ENCODE peak calls at places on chromosomes 2 and 18, in eight cellular contexts. One of them, this sample, is unnamed.

GRCh38 chr2:119659601-119660342 is 19.2 kb upstream of the TMEM177 start:
- DNase-seq in NT2/D1: no peak
- DNase-seq in upper lobe of right lung: no peak
- DNase-seq in pancreas: peak; percentile 68
- DNase-seq in transverse colon: peak; percentile 42
- DNase-seq in psoas muscle: peak; percentile 34
- DNase-seq in stomach: peak; percentile 48
- DNase-seq in lower lobe of right lung: no peak
- DNase-seq in this sample: no peak

GRCh38 chr18:57925706-57926105 is 118.3 kb upstream of the NEDD4L start:
- DNase-seq in transverse colon: no peak
- DNase-seq in upper lobe of right lung: no peak
- DNase-seq in lower lobe of right lung: no peak
- DNase-seq in pancreas: no peak
- DNase-seq in stomach: no peak
- DNase-seq in NT2/D1: no peak
- DNase-seq in psoas muscle: no peak
- DNase-seq in this sample: no peak

GRCh38 chr2:180319586-180320405 is 312.7 kb upstream of the CWC22 start:
- DNase-seq in lower lobe of right lung: no peak
- DNase-seq in NT2/D1: no peak
- DNase-seq in upper lobe of right lung: no peak
- DNase-seq in stomach: no peak
- DNase-seq in pancreas: no peak
- DNase-seq in transverse colon: no peak
- DNase-seq in psoas muscle: no peak
- DNase-seq in this sample: no peak

GRCh38 chr2:241636182-241636982 is 576 bp downstream of the THAP4 start:
- DNase-seq in pancreas: peak; percentile 80
- DNase-seq in psoas muscle: peak; percentile 55
- DNase-seq in stomach: peak; percentile 48
- DNase-seq in NT2/D1: no peak
- DNase-seq in transverse colon: peak; percentile 55
- DNase-seq in lower lobe of right lung: peak; percentile 68
- DNase-seq in upper lobe of right lung: peak; percentile 77
- DNase-seq in this sample: no peak

GRCh38 chr2:121698318-121698930 is 38.3 kb downstream of the NIFK start:
- DNase-seq in upper lobe of right lung: no peak
- DNase-seq in transverse colon: no peak
- DNase-seq in psoas muscle: no peak
- DNase-seq in pancreas: no peak
- DNase-seq in lower lobe of right lung: no peak
- DNase-seq in stomach: no peak
- DNase-seq in NT2/D1: no peak
- DNase-seq in this sample: no peak

GRCh38 chr18:3411854-3412268 is 38.1 kb upstream of the TGIF1 start:
- DNase-seq in pancreas: peak; percentile 63
- DNase-seq in NT2/D1: no peak
- DNase-seq in lower lobe of right lung: peak; percentile 69
- DNase-seq in transverse colon: peak; percentile 49
- DNase-seq in psoas muscle: peak; percentile 21
- DNase-seq in stomach: peak; percentile 66
- DNase-seq in upper lobe of right lung: peak; percentile 84
- DNase-seq in this sample: peak; percentile 4

GRCh38 chr2:29699045-29699444 is 222.3 kb downstream of the ALK start:
- DNase-seq in NT2/D1: no peak
- DNase-seq in transverse colon: no peak
- DNase-seq in upper lobe of right lung: no peak
- DNase-seq in stomach: no peak
- DNase-seq in psoas muscle: no peak
- DNase-seq in pancreas: no peak
- DNase-seq in lower lobe of right lung: no peak
- DNase-seq in this sample: no peak

GRCh38 chr2:181955010-181955409 is 30.6 kb upstream of the PPP1R1C start:
- DNase-seq in stomach: no peak
- DNase-seq in upper lobe of right lung: no peak
- DNase-seq in psoas muscle: no peak
- DNase-seq in transverse colon: no peak
- DNase-seq in pancreas: no peak
- DNase-seq in NT2/D1: no peak
- DNase-seq in lower lobe of right lung: no peak
- DNase-seq in this sample: no peak

DNA sequence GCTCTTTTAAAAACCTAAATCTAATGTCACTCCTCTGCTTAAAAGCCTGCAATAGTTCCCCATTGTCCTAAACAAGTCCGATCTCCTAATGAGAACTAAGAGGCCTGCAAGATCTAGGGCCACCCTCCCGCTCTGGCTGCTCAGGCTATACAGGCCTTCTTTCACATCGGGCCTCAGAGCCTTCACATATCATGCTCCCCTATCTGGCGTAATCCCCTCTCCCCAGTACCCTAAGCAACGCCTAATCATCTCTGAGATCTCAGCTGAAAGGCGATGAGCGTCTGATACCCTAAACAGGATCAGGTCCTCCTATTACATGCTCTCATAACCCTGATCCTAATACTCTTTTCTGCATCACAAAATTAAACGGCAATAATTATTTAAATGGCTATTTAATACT is 1.8 kb downstream of the MAP4K3 start:
- DNase-seq in lower lobe of right lung: no peak
- DNase-seq in NT2/D1: no peak
- DNase-seq in transverse colon: no peak
- DNase-seq in stomach: no peak
- DNase-seq in psoas muscle: no peak
- DNase-seq in upper lobe of right lung: no peak
- DNase-seq in pancreas: no peak
- DNase-seq in this sample: no peak
- H3K4me1 ChIP-seq in lower lobe of right lung: peaks cover 73% of the 10 kb centered on the region
- H3K4me1 ChIP-seq in NT2/D1: peaks cover 7% of the 10 kb centered on the region
- H3K4me1 ChIP-seq in transverse colon: peaks cover 66% of the 10 kb centered on the region
- H3K4me1 ChIP-seq in stomach: peaks cover 36% of the 10 kb centered on the region
- H3K4me1 ChIP-seq in psoas muscle: peaks cover 76% of the 10 kb centered on the region
- H3K4me1 ChIP-seq in upper lobe of right lung: peaks cover 61% of the 10 kb centered on the region
- H3K4me1 ChIP-seq in pancreas: peaks cover 34% of the 10 kb centered on the region
- H3K4me1 ChIP-seq in this sample: peaks cover 22% of the 10 kb centered on the region

GRCh38 chr2:234843411-234843810 is 108.4 kb upstream of the SH3BP4 start:
- DNase-seq in upper lobe of right lung: no peak
- DNase-seq in lower lobe of right lung: no peak
- DNase-seq in pancreas: no peak
- DNase-seq in transverse colon: no peak
- DNase-seq in NT2/D1: no peak
- DNase-seq in stomach: no peak
- DNase-seq in psoas muscle: no peak
- DNase-seq in this sample: no peak

GRCh38 chr2:234845602-234846588 is 105.9 kb upstream of the SH3BP4 start:
- DNase-seq in psoas muscle: no peak
- DNase-seq in upper lobe of right lung: no peak
- DNase-seq in transverse colon: no peak
- DNase-seq in NT2/D1: no peak
- DNase-seq in stomach: peak; percentile 45
- DNase-seq in lower lobe of right lung: no peak
- DNase-seq in pancreas: no peak
- DNase-seq in this sample: no peak

GRCh38 chr2:234841321-234842015 is 110.3 kb upstream of the SH3BP4 start:
- DNase-seq in psoas muscle: no peak
- DNase-seq in NT2/D1: no peak
- DNase-seq in stomach: no peak
- DNase-seq in upper lobe of right lung: no peak
- DNase-seq in pancreas: no peak
- DNase-seq in lower lobe of right lung: no peak
- DNase-seq in transverse colon: no peak
- DNase-seq in this sample: no peak

GRCh38 chr2:234840336-234840735 is 111.5 kb upstream of the SH3BP4 start:
- DNase-seq in upper lobe of right lung: no peak
- DNase-seq in lower lobe of right lung: no peak
- DNase-seq in psoas muscle: peak; percentile 36
- DNase-seq in transverse colon: peak; percentile 9
- DNase-seq in NT2/D1: peak; percentile 71
- DNase-seq in stomach: no peak
- DNase-seq in pancreas: no peak
- DNase-seq in this sample: no peak

GRCh38 chr2:234842753-234843152 is 109.1 kb upstream of the SH3BP4 start:
- DNase-seq in upper lobe of right lung: no peak
- DNase-seq in psoas muscle: no peak
- DNase-seq in NT2/D1: no peak
- DNase-seq in stomach: no peak
- DNase-seq in pancreas: no peak
- DNase-seq in transverse colon: no peak
- DNase-seq in lower lobe of right lung: no peak
- DNase-seq in this sample: no peak
- H3K4me1 ChIP-seq in upper lobe of right lung: no peaks in the 10 kb centered on the region
- H3K4me1 ChIP-seq in psoas muscle: peaks cover 4% of the 10 kb centered on the region
- H3K4me1 ChIP-seq in NT2/D1: peaks cover 14% of the 10 kb centered on the region
- H3K4me1 ChIP-seq in stomach: peaks cover 11% of the 10 kb centered on the region
- H3K4me1 ChIP-seq in pancreas: peaks cover 16% of the 10 kb centered on the region
- H3K4me1 ChIP-seq in transverse colon: peaks cover 8% of the 10 kb centered on the region
- H3K4me1 ChIP-seq in lower lobe of right lung: peaks cover 4% of the 10 kb centered on the region
- H3K4me1 ChIP-seq in this sample: no peaks in the 10 kb centered on the region

GRCh38 chr2:237693281-237694039 is 66.1 kb downstream of the LRRFIP1 start:
- DNase-seq in NT2/D1: no peak
- DNase-seq in transverse colon: peak; percentile 43
- DNase-seq in psoas muscle: no peak
- DNase-seq in pancreas: no peak
- DNase-seq in lower lobe of right lung: no peak
- DNase-seq in stomach: no peak
- DNase-seq in upper lobe of right lung: peak; percentile 63
- DNase-seq in this sample: no peak

GRCh38 chr2:237697586-237698337 is 70.4 kb downstream of the LRRFIP1 start:
- DNase-seq in psoas muscle: no peak
- DNase-seq in stomach: no peak
- DNase-seq in NT2/D1: no peak
- DNase-seq in pancreas: no peak
- DNase-seq in transverse colon: no peak
- DNase-seq in upper lobe of right lung: peak; percentile 46
- DNase-seq in lower lobe of right lung: no peak
- DNase-seq in this sample: no peak

GRCh38 chr2:237694423-237695194 is 67.2 kb downstream of the LRRFIP1 start:
- DNase-seq in stomach: no peak
- DNase-seq in upper lobe of right lung: peak; percentile 74
- DNase-seq in pancreas: no peak
- DNase-seq in lower lobe of right lung: peak; percentile 70
- DNase-seq in NT2/D1: no peak
- DNase-seq in psoas muscle: no peak
- DNase-seq in transverse colon: no peak
- DNase-seq in this sample: no peak

GRCh38 chr2:237696471-237696870 is 69.1 kb downstream of the LRRFIP1 start:
- DNase-seq in NT2/D1: no peak
- DNase-seq in stomach: no peak
- DNase-seq in upper lobe of right lung: peak; percentile 46
- DNase-seq in lower lobe of right lung: no peak
- DNase-seq in pancreas: no peak
- DNase-seq in psoas muscle: no peak
- DNase-seq in transverse colon: no peak
- DNase-seq in this sample: no peak

DNA sequence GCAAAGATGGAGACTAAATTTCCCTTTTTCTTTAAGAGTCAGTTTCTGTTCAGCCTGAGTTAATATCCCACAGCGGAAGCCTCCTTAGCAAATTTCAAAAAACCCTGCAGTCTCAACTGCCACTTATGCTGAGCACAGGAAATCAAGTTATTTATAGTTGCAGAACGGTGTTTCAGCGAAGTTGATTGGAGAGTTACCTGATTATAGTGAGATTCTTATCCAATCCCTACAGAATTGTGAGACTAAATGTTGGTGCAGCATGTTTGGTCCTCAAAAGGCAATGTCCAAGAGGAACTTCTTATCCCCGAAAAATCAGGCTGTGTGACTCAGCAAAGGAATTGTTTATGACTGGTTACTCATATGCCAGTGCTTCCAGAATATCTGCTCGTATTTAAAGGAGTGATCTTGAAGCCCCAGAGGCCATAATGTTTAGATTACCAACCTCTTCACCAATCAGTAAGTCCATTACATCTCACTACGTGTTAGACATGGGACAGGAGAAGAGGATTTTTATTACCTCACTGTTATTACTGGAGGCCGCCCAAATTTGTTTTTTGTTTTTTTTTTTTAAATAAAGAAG is 67.9 kb downstream of the LRRFIP1 start:
- DNase-seq in pancreas: no peak
- DNase-seq in psoas muscle: no peak
- DNase-seq in NT2/D1: no peak
- DNase-seq in upper lobe of right lung: no peak
- DNase-seq in transverse colon: no peak
- DNase-seq in lower lobe of right lung: no peak
- DNase-seq in stomach: no peak
- DNase-seq in this sample: peak; percentile 23
- H3K4me1 ChIP-seq in pancreas: peaks cover 23% of the 10 kb centered on the region
- H3K4me1 ChIP-seq in psoas muscle: peaks cover 87% of the 10 kb centered on the region
- H3K4me1 ChIP-seq in NT2/D1: peaks cover 20% of the 10 kb centered on the region
- H3K4me1 ChIP-seq in upper lobe of right lung: peaks cover 79% of the 10 kb centered on the region
- H3K4me1 ChIP-seq in transverse colon: peaks cover 82% of the 10 kb centered on the region
- H3K4me1 ChIP-seq in lower lobe of right lung: peaks cover 83% of the 10 kb centered on the region
- H3K4me1 ChIP-seq in stomach: peaks cover 75% of the 10 kb centered on the region
- H3K4me1 ChIP-seq in this sample: peaks cover 76% of the 10 kb centered on the region

GRCh38 chr2:68770271-68771111 is 35.9 kb downstream of the ARHGAP25 start:
- DNase-seq in upper lobe of right lung: no peak
- DNase-seq in pancreas: no peak
- DNase-seq in lower lobe of right lung: no peak
- DNase-seq in NT2/D1: no peak
- DNase-seq in stomach: no peak
- DNase-seq in transverse colon: no peak
- DNase-seq in psoas muscle: no peak
- DNase-seq in this sample: no peak

GRCh38 chr2:68772109-68772508 is 37.5 kb downstream of the ARHGAP25 start:
- DNase-seq in NT2/D1: no peak
- DNase-seq in psoas muscle: no peak
- DNase-seq in stomach: no peak
- DNase-seq in transverse colon: no peak
- DNase-seq in pancreas: no peak
- DNase-seq in lower lobe of right lung: no peak
- DNase-seq in upper lobe of right lung: no peak
- DNase-seq in this sample: no peak

GRCh38 chr2:68769586-68770270 is 35.1 kb downstream of the ARHGAP25 start:
- DNase-seq in stomach: no peak
- DNase-seq in upper lobe of right lung: no peak
- DNase-seq in pancreas: no peak
- DNase-seq in lower lobe of right lung: no peak
- DNase-seq in NT2/D1: peak; percentile 20
- DNase-seq in transverse colon: no peak
- DNase-seq in psoas muscle: no peak
- DNase-seq in this sample: no peak

GRCh38 chr2:68768951-68769350 is 34.3 kb downstream of the ARHGAP25 start:
- DNase-seq in stomach: no peak
- DNase-seq in psoas muscle: no peak
- DNase-seq in transverse colon: no peak
- DNase-seq in pancreas: no peak
- DNase-seq in lower lobe of right lung: no peak
- DNase-seq in upper lobe of right lung: no peak
- DNase-seq in NT2/D1: no peak
- DNase-seq in this sample: no peak

DNA sequence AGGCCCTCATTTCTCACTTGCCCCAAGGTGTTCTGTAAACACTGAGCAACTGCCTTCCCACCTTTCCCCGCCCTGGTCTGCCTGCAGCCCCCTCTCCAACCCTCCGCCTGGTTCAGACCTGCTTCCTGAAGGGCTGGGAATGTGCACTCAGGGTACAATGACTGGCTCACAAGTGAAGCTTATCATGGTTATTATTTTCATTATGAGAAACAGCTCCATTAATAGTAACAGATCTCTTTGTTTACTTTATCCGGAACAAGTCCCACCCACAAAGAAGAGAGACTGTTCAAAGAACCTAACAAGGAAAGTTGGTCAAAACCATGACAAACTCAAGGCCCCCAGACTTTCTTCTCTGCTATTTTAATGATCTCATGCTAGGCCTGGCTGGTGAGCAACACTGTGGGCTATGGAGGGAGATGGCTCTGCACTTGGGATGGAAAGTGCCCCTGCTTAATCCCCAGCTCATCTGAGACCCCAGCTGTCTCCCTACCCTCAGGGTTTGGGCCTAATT is 36.7 kb downstream of the ARHGAP25 start:
- DNase-seq in pancreas: no peak
- DNase-seq in stomach: no peak
- DNase-seq in lower lobe of right lung: no peak
- DNase-seq in transverse colon: no peak
- DNase-seq in psoas muscle: no peak
- DNase-seq in upper lobe of right lung: no peak
- DNase-seq in NT2/D1: no peak
- DNase-seq in this sample: no peak
- H3K4me1 ChIP-seq in pancreas: peaks cover 5% of the 10 kb centered on the region
- H3K4me1 ChIP-seq in stomach: peaks cover 15% of the 10 kb centered on the region
- H3K4me1 ChIP-seq in lower lobe of right lung: peaks cover 87% of the 10 kb centered on the region
- H3K4me1 ChIP-seq in transverse colon: peaks cover 62% of the 10 kb centered on the region
- H3K4me1 ChIP-seq in psoas muscle: peaks cover 7% of the 10 kb centered on the region
- H3K4me1 ChIP-seq in upper lobe of right lung: peaks cover 66% of the 10 kb centered on the region
- H3K4me1 ChIP-seq in NT2/D1: no peaks in the 10 kb centered on the region
- H3K4me1 ChIP-seq in this sample: peaks cover 83% of the 10 kb centered on the region